ENCODE peak calls at places on chromosomes 2 and 18, in five cellular contexts. D, W, H, N and E are unnamed samples. For H3K4me1, the result is how much of the 10 kb centered on the place peaks cover.

GRCh38 chr18:36389811-36390581 is 92.5 kb downstream of the FHOD3 start:
- DNase-seq in W (no peak), N (no peak), D (no peak), H (no peak), E (peak)

GRCh38 chr2:49403722-49404507 is 249.6 kb upstream of the FSHR start:
- DNase-seq in D (no peak), H (no peak), W (no peak), N (no peak), E (no peak)

GRCh38 chr2:61636686-61637085 is 98.5 kb upstream of the XPO1 start:
- DNase-seq in N (no peak), H (no peak), W (no peak), D (no peak), E (no peak)

GRCh38 chr2:7044253-7045250 is 127.3 kb downstream of the RNF144A start:
- DNase-seq in H (peak), W (peak), N (peak), D (peak), E (peak)

GRCh38 chr2:29443086-29443485 is 327.9 kb downstream of the CLIP4 start:
- DNase-seq in W (no peak), H (no peak), N (no peak), D (no peak), E (no peak)

GRCh38 chr2:166665991-166666940 is 172.2 kb upstream of the SCN7A start:
- DNase-seq in N (no peak), H (no peak), D (no peak), W (no peak), E (no peak)

GRCh38 chr2:40540026-40540425 is 88.1 kb upstream of the SLC8A1 start:
- DNase-seq in W (no peak), D (no peak), H (no peak), N (no peak), E (no peak)

GRCh38 chr2:240121675-240122074 is 14.4 kb downstream of the COPS9 start:
- DNase-seq in W (peak), H (peak), N (no peak), D (no peak), E (no peak)

GRCh38 chr18:33051397-33051796 is 278.6 kb upstream of the KLHL14 start:
- DNase-seq in H (peak), W (no peak), D (no peak), N (no peak), E (no peak)

GRCh38 chr2:10878268-10878915 is 33.3 kb upstream of the KCNF1 start:
- DNase-seq in W (no peak), H (no peak), N (no peak), D (no peak), E (no peak)

GRCh38 chr2:65045651-65046050 is 10.6 kb upstream of the CEP68 start:
- DNase-seq in D (no peak), N (no peak), W (no peak), H (no peak), E (no peak)

GRCh38 chr18:75923169-75923568 is 495.7 kb upstream of the SMIM21 start:
- DNase-seq in W (peak), H (peak), N (peak), D (peak), E (peak)

GRCh38 chr2:30738141-30738911 is 68.9 kb downstream of the CAPN13 start:
- DNase-seq in N (no peak), H (no peak), D (no peak), W (no peak), E (no peak)

GRCh38 chr2:241976296-241976695 is 106.8 kb downstream of the RTP5 start:
- DNase-seq in W (no peak), N (no peak), H (no peak), D (no peak), E (no peak)

GRCh38 chr2:127254386-127254981 is 34.4 kb upstream of the CYP27C1 start:
- DNase-seq in H (no peak), W (no peak), N (no peak), D (peak), E (no peak)

GRCh38 chr2:183028108-183028507 is 10.1 kb downstream of the NCKAP1 start:
- DNase-seq in H (no peak), D (no peak), N (no peak), W (no peak), E (no peak)

GRCh38 chr2:197599285-197599965 is 76.0 kb downstream of the RFTN2 start:
- DNase-seq in N (peak), D (peak), H (no peak), W (no peak), E (no peak)

GRCh38 chr2:66013456-66013855 is 421.5 kb upstream of the MEIS1 start:
- DNase-seq in N (no peak), W (no peak), H (no peak), D (no peak), E (no peak)

GRCh38 chr2:17976871-17977746 is 98.6 kb downstream of the KCNS3 start:
- DNase-seq in N (no peak), D (no peak), W (no peak), H (no peak), E (peak)

GRCh38 chr2:65331361-65331760 is 101.0 kb downstream of the SPRED2 start:
- DNase-seq in W (no peak), D (no peak), H (no peak), N (no peak), E (no peak)

GRCh38 chr2:224217962-224218347 is 178.9 kb upstream of the SERPINE2 start:
- DNase-seq in D (no peak), W (no peak), H (no peak), N (no peak), E (no peak)

DNA sequence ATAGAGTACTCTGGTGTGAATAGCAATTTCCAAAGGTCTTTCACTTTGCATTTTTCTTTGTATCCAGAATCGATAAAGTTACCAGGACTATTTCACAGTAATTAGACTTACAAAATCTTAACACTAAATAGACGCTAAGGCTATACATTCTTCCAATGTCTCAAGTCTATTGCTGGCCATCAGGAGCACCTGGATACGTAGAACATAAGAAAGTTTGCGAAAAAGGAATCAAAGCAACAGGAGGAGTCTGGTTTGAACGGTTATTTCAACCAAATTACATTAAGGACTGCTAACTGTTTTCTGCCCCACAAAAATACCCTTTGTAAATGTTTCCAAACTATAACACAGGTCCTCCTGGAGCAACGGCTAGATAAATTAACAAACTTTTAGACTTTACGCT is 1.4 kb upstream of the HNRNPA3 start:
- DNase-seq in H (no peak), W (no peak), N (no peak), D (no peak), E (no peak)
- H3K4me3 ChIP-seq in H (peak), W (peak), N (peak), D (peak), E (no peak)

GRCh38 chr2:134924912-134925311 is 6.3 kb downstream of the CCNT2 start:
- DNase-seq in W (no peak), N (no peak), H (no peak), D (no peak), E (no peak)

GRCh38 chr2:134918518-134919359 is at the start of gene CCNT2:
- DNase-seq in H (peak), W (peak), N (peak), D (peak), E (peak)

GRCh38 chr2:134917219-134917957 is 1.2 kb upstream of the CCNT2 start:
- DNase-seq in D (peak), H (no peak), W (peak), N (no peak), E (peak)

GRCh38 chr2:134917958-134918517 is 584 bp upstream of the CCNT2 start:
- DNase-seq in H (no peak), D (no peak), W (peak), N (peak), E (no peak)

DNA sequence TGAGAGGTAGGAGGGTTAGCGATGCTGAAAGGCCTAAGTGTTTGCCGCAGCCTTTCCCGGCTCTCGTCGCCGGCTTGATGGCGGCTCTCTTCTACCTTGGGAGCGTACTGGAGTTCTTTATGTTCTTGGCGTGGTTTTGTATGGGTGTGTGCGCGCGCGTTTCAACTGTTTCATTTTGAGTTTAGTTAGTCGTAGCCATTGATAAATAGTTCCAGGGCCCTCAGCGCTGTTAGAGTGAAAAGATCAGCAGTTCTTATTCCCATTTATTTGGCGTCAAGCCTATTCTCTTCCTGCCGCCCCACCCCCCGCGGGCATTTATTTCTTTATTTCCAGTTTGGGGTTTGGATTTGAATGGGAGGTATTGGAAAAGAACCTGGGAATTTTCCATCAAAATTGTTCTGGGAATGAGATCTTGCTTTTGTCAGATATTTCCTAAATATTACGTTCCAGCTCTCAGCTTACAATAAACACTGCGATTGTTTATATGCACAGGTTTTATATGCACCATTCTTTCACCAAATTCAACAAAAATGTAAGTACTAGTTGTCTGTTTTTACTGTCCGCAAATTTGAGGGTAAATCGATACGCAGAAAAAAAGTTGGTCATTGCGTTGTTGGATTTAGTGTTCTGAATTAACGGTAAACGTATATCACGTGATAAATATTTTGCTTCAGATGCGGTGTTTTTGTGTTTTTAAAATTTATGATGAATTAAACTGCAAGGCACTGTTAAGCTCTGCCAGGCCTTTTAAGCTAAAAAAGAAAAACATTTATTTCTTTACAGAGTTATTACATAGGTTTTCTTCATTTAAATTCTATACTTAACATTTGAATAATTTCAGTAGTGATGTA is 963 bp downstream of the CCNT2 start:
- DNase-seq in N (peak), H (no peak), D (peak), W (peak), E (peak)
- H3K4me1 ChIP-seq in N (under half), H (under half), D (under half), W (under half), E (under half)

GRCh38 chr2:235960011-235960715 is 208.0 kb downstream of the GBX2 start:
- DNase-seq in W (no peak), N (no peak), D (no peak), H (no peak), E (no peak)

GRCh38 chr2:235957231-235957630 is 211.0 kb downstream of the GBX2 start:
- DNase-seq in D (no peak), N (no peak), H (no peak), W (no peak), E (no peak)

GRCh38 chr2:235960716-235961640 is 207.2 kb downstream of the GBX2 start:
- DNase-seq in N (no peak), W (no peak), H (no peak), D (no peak), E (no peak)

GRCh38 chr2:235958221-235958620 is 210.0 kb downstream of the GBX2 start:
- DNase-seq in N (no peak), W (no peak), D (no peak), H (no peak), E (no peak)

DNA sequence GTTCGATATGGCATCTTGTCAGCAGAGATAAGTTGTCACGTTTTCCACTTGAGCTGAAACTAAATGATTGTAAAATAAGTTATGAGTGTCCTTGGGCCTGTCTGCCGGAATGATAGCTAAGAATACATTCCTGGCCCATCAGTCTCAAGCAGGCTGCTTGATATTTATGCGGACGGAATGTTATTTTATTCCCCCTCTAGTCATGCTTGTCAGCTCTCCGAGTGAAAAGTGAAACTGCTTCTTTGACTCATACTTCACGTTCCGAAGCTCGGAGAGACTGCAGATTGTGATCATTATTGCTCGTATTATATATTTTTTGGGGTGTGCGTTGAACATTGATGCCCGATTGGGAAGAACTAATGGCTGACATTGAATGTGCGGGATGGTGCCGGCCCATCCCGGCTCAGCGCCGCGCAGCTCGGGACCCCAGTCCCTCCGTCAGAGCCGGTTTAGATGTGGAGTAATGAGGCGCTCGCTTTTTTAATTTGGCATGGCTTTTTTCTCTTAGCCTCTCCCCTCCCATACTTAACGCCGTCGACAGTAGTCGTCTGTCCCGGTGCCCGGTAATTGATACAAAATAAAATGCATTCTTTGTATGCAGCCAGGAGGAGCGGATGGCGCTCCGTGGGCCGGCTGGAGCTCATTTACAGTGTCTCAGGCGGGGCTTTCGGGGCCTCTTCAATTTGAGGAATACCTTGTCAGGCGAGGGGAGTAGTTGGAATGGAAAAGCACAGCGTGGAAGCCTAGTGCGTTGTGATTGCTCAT is 209.4 kb downstream of the GBX2 start:
- DNase-seq in N (no peak), W (no peak), D (no peak), H (no peak), E (no peak)
- H3K4me3 ChIP-seq in N (no peak), W (no peak), D (no peak), H (no peak), E (no peak)

DNA sequence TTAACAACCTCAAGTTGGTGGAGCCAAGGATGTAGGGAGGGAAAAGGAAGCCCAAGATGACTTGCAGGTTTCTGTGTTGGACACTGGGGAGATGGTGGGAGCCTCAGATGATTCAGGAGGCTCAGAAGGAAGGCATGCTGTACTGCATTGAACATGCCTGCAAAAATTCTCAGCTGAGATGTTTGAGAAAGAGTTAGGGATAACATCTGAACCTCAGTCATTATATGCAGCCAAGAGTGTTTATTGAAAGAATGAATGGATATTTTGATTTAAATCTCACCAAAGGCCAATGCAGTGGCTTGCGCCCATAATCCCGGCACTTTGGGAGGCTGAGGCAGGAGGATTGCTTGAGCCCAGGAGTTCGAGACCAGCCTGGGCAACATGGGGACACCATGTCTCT is 243.0 kb downstream of the MYCN start:
- DNase-seq in H (no peak), D (no peak), W (no peak), N (no peak), E (no peak)
- H3K4me1 ChIP-seq in H (under half), D (under half), W (under half), N (under half), E (under half)

GRCh38 chr2:186594001-186594722 is 4.3 kb downstream of the ITGAV start:
- DNase-seq in N (no peak), W (no peak), D (no peak), H (no peak), E (no peak)
- H3K4me3 ChIP-seq in N (no peak), W (no peak), D (no peak), H (no peak), E (no peak)

GRCh38 chr2:219247678-219248642 is 2.7 kb downstream of the STK16 start:
- DNase-seq in W (no peak), N (no peak), D (peak), H (no peak), E (no peak)
- H3K4me1 ChIP-seq in W (under half), N (under half), D (half or more), H (under half), E (under half)

GRCh38 chr2:238285653-238286082 is 2.7 kb downstream of the PER2 start:
- DNase-seq in W (peak), H (peak), D (peak), N (peak), E (peak)

GRCh38 chr2:238281826-238282480 is 6.5 kb downstream of the PER2 start:
- DNase-seq in W (no peak), H (no peak), D (no peak), N (no peak), E (no peak)

GRCh38 chr2:238280083-238280816 is 8.2 kb downstream of the PER2 start:
- DNase-seq in N (no peak), H (no peak), D (no peak), W (no peak), E (no peak)

GRCh38 chr2:238284802-238285515 is 3.5 kb downstream of the PER2 start:
- DNase-seq in D (no peak), W (no peak), N (no peak), H (no peak), E (no peak)

DNA sequence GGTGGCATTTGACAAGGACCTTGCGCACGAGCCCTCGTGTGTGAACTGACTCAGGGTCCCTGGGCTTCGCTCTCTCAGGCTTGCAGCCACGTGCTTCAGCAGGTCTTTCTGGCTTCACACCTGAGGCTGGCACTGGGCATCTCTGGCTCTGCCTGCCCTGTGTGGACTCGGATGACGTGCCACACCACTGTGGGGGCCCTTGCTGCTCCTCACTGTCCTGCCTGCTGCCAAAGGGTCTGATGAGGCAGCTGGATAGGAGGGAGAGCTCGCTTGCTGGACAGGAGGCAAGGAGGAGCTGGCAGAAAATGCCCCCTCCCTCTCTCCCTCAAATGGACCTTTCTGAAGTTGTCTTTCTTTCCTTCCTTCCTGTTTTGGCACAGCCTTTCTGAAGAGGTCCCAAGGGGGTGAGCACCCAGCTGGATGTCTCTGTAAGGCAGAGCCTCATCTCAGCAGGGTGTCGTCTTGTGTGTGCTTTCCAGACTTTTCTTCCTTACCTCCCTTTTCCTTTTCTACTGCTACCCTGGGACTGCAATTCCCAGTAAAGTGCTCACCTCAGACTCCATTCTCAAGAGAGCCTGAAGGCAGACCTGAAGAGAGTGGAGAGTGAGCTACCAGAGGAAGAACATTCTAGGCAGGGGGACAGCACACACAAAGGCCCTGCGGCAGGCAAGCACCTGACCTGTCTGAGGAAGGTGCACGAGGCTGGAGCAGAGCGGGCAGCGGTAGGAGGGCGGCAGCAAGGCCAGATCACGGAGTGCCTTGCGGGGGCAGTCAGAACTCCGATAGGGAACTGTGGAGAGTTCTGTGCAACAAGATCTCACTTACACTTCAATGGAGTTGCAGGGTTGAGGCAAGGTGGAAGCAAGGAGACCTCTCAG is 5.3 kb downstream of the PER2 start:
- DNase-seq in N (no peak), H (no peak), W (no peak), D (no peak), E (no peak)
- H3K4me3 ChIP-seq in N (no peak), H (no peak), W (no peak), D (no peak), E (no peak)

GRCh38 chr18:21262979-21263378 is 20.9 kb downstream of the GREB1L start:
- DNase-seq in W (no peak), H (no peak), D (no peak), N (no peak), E (no peak)

GRCh38 chr18:21265971-21266673 is 24.1 kb downstream of the GREB1L start:
- DNase-seq in H (no peak), N (no peak), W (no peak), D (no peak), E (no peak)

GRCh38 chr18:21262244-21262643 is 20.2 kb downstream of the GREB1L start:
- DNase-seq in W (no peak), D (no peak), N (no peak), H (no peak), E (no peak)

GRCh38 chr18:21267370-21267769 is 25.3 kb downstream of the GREB1L start:
- DNase-seq in N (no peak), W (no peak), D (no peak), H (no peak), E (no peak)

DNA sequence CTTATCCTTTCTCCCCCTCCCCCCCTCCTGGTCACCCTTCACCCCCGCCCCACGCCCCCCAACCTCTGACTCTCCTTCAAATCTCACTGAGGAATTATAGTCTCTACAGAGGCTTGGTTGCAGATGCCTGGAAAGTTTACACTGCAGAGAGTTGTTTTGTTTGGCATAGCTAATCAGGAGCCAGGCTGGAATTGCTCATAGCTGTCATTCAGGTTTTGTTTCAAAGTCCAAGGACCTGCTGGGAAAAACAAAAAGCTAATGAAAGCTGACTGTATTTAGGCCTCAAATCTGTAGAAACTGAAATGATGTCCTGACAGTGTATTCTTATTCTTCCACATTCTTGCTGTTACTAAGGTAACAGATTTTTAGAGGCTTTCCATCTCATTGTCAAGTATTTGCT is 22.6 kb downstream of the GREB1L start:
- DNase-seq in N (no peak), H (no peak), W (peak), D (no peak), E (no peak)
- H3K4me1 ChIP-seq in N (under half), H (under half), W (under half), D (under half), E (under half)